ENCODE peak calls at places on chromosome 14, in four cellular contexts. One of them, this sample, is unnamed.

GRCh38 chr14:96274122-96274910 is 18.3 kb downstream of the BDKRB1 start:
- DNase-seq in bronchial epithelial cell: no peak
- DNase-seq in iris pigment epithelial cell: peak
- DNase-seq in uterus: no peak
- DNase-seq in this sample: peak

GRCh38 chr14:64638625-64639024 is 65.6 kb upstream of the PLEKHG3 start:
- DNase-seq in bronchial epithelial cell: no peak
- DNase-seq in iris pigment epithelial cell: no peak
- DNase-seq in uterus: no peak
- DNase-seq in this sample: no peak

GRCh38 chr14:35229495-35230089 is 62.6 kb upstream of the PSMA6 start:
- DNase-seq in bronchial epithelial cell: peak
- DNase-seq in iris pigment epithelial cell: no peak
- DNase-seq in uterus: no peak
- DNase-seq in this sample: peak

GRCh38 chr14:67641902-67642749 is 22.4 kb downstream of the ARG2 start:
- DNase-seq in bronchial epithelial cell: no peak
- DNase-seq in iris pigment epithelial cell: no peak
- DNase-seq in uterus: no peak
- DNase-seq in this sample: no peak

GRCh38 chr14:54683882-54684794 is 117.2 kb downstream of the SAMD4A start:
- DNase-seq in bronchial epithelial cell: peak
- DNase-seq in iris pigment epithelial cell: peak
- DNase-seq in uterus: peak
- DNase-seq in this sample: peak

GRCh38 chr14:77088219-77088618 is 9.8 kb upstream of the CIPC start:
- DNase-seq in bronchial epithelial cell: peak
- DNase-seq in iris pigment epithelial cell: no peak
- DNase-seq in uterus: no peak
- DNase-seq in this sample: no peak

GRCh38 chr14:104230946-104231345 is 92.6 kb downstream of the KIF26A start:
- DNase-seq in bronchial epithelial cell: no peak
- DNase-seq in iris pigment epithelial cell: no peak
- DNase-seq in uterus: no peak
- DNase-seq in this sample: no peak

GRCh38 chr14:44316647-44317432 is 190.2 kb downstream of the FSCB start:
- DNase-seq in bronchial epithelial cell: peak
- DNase-seq in iris pigment epithelial cell: peak
- DNase-seq in uterus: no peak
- DNase-seq in this sample: peak

GRCh38 chr14:90900712-90901111 is 84.5 kb upstream of the TTC7B start:
- DNase-seq in bronchial epithelial cell: peak
- DNase-seq in iris pigment epithelial cell: peak
- DNase-seq in uterus: no peak
- DNase-seq in this sample: peak

GRCh38 chr14:79136437-79137430 is 966.6 kb downstream of the NRXN3 start:
- DNase-seq in bronchial epithelial cell: no peak
- DNase-seq in iris pigment epithelial cell: no peak
- DNase-seq in uterus: no peak
- DNase-seq in this sample: no peak

GRCh38 chr14:77848031-77848430 is 48.1 kb downstream of the ADCK1 start:
- DNase-seq in bronchial epithelial cell: no peak
- DNase-seq in iris pigment epithelial cell: peak
- DNase-seq in uterus: no peak
- DNase-seq in this sample: peak

GRCh38 chr14:66330916-66331315 is 155.3 kb upstream of the CCDC196 start:
- DNase-seq in bronchial epithelial cell: peak
- DNase-seq in iris pigment epithelial cell: peak
- DNase-seq in uterus: peak
- DNase-seq in this sample: peak

GRCh38 chr14:36654185-36655053 is 7.2 kb upstream of the PAX9 start:
- DNase-seq in bronchial epithelial cell: no peak
- DNase-seq in iris pigment epithelial cell: no peak
- DNase-seq in uterus: no peak
- DNase-seq in this sample: no peak

GRCh38 chr14:25436906-25437305 is 387.0 kb upstream of the STXBP6 start:
- DNase-seq in bronchial epithelial cell: no peak
- DNase-seq in iris pigment epithelial cell: no peak
- DNase-seq in uterus: no peak
- DNase-seq in this sample: no peak

GRCh38 chr14:63759454-63759853 is 31.6 kb upstream of the SGPP1 start:
- DNase-seq in bronchial epithelial cell: no peak
- DNase-seq in iris pigment epithelial cell: peak
- DNase-seq in uterus: no peak
- DNase-seq in this sample: peak

GRCh38 chr14:21267431-21267845 is 1.8 kb downstream of the HNRNPC start:
- DNase-seq in bronchial epithelial cell: no peak
- DNase-seq in iris pigment epithelial cell: no peak
- DNase-seq in uterus: no peak
- DNase-seq in this sample: peak

GRCh38 chr14:62885451-62885850 is 159.8 kb downstream of the KCNH5 start:
- DNase-seq in bronchial epithelial cell: peak
- DNase-seq in iris pigment epithelial cell: no peak
- DNase-seq in uterus: no peak
- DNase-seq in this sample: no peak

GRCh38 chr14:49659526-49660455 is 24.7 kb upstream of the DNAAF2 start:
- DNase-seq in bronchial epithelial cell: peak
- DNase-seq in iris pigment epithelial cell: peak
- DNase-seq in uterus: no peak
- DNase-seq in this sample: no peak

GRCh38 chr14:41037388-41037787 is 569.3 kb upstream of the LRFN5 start:
- DNase-seq in bronchial epithelial cell: no peak
- DNase-seq in iris pigment epithelial cell: no peak
- DNase-seq in uterus: no peak
- DNase-seq in this sample: no peak

GRCh38 chr14:95834491-95834890 is 42.1 kb upstream of the TUNAR start:
- DNase-seq in bronchial epithelial cell: no peak
- DNase-seq in iris pigment epithelial cell: no peak
- DNase-seq in uterus: no peak
- DNase-seq in this sample: no peak

GRCh38 chr14:66082009-66082408 is 404.2 kb upstream of the CCDC196 start:
- DNase-seq in bronchial epithelial cell: no peak
- DNase-seq in iris pigment epithelial cell: no peak
- DNase-seq in uterus: no peak
- DNase-seq in this sample: peak

GRCh38 chr14:100058777-100059432 is 6.3 kb upstream of the EVL start:
- DNase-seq in bronchial epithelial cell: no peak
- DNase-seq in iris pigment epithelial cell: no peak
- DNase-seq in uterus: no peak
- DNase-seq in this sample: no peak

GRCh38 chr14:39491134-39491541 is 58.9 kb upstream of the FBXO33 start:
- DNase-seq in bronchial epithelial cell: peak
- DNase-seq in iris pigment epithelial cell: peak
- DNase-seq in uterus: no peak
- DNase-seq in this sample: peak

This sample was measured in fibroblast of mammary gland.